ENCODE peak calls at places on chromosome 15, in seven cellular contexts. One of them, this sample, is unnamed.

GRCh38 chr15:50049871-50050270 is 69.2 kb downstream of the ATP8B4 start:
- DNase-seq in thoracic aorta: no peak
- DNase-seq in endothelial cell of umbilical vein: no peak
- DNase-seq in GM23248: peak
- DNase-seq in lung: no peak
- DNase-seq in uterus: no peak
- DNase-seq in DND-41: no peak
- DNase-seq in this sample: no peak

GRCh38 chr15:69578792-69579587 is 126.4 kb downstream of the RPLP1 start:
- DNase-seq in thoracic aorta: peak
- DNase-seq in endothelial cell of umbilical vein: peak
- DNase-seq in GM23248: no peak
- DNase-seq in lung: peak
- DNase-seq in uterus: no peak
- DNase-seq in DND-41: no peak
- DNase-seq in this sample: no peak

GRCh38 chr15:62153228-62153627 is 11.9 kb downstream of the C2CD4B start:
- DNase-seq in thoracic aorta: no peak
- DNase-seq in endothelial cell of umbilical vein: no peak
- DNase-seq in GM23248: peak
- DNase-seq in lung: no peak
- DNase-seq in uterus: no peak
- DNase-seq in DND-41: no peak
- DNase-seq in this sample: no peak

GRCh38 chr15:100942656-100943055 is 23.5 kb downstream of the LRRK1 start:
- DNase-seq in thoracic aorta: no peak
- DNase-seq in endothelial cell of umbilical vein: no peak
- DNase-seq in GM23248: no peak
- DNase-seq in lung: no peak
- DNase-seq in uterus: no peak
- DNase-seq in DND-41: no peak
- DNase-seq in this sample: no peak

GRCh38 chr15:50544368-50544767 is 2.1 kb downstream of the USP50 start:
- DNase-seq in thoracic aorta: no peak
- DNase-seq in endothelial cell of umbilical vein: no peak
- DNase-seq in GM23248: no peak
- DNase-seq in lung: no peak
- DNase-seq in uterus: no peak
- DNase-seq in DND-41: no peak
- DNase-seq in this sample: no peak

GRCh38 chr15:62739082-62739481 is 303.5 kb upstream of the TPM1 start:
- DNase-seq in thoracic aorta: no peak
- DNase-seq in endothelial cell of umbilical vein: no peak
- DNase-seq in GM23248: peak
- DNase-seq in lung: no peak
- DNase-seq in uterus: no peak
- DNase-seq in DND-41: no peak
- DNase-seq in this sample: no peak

GRCh38 chr15:55289011-55289572 is 521 bp downstream of the RAB27A start:
- DNase-seq in thoracic aorta: no peak
- DNase-seq in endothelial cell of umbilical vein: peak
- DNase-seq in GM23248: peak
- DNase-seq in lung: peak
- DNase-seq in uterus: peak
- DNase-seq in DND-41: peak
- DNase-seq in this sample: peak

GRCh38 chr15:58434334-58434888 is 2.6 kb downstream of the LIPC start:
- DNase-seq in thoracic aorta: no peak
- DNase-seq in endothelial cell of umbilical vein: no peak
- DNase-seq in GM23248: no peak
- DNase-seq in lung: no peak
- DNase-seq in uterus: no peak
- DNase-seq in DND-41: no peak
- DNase-seq in this sample: no peak

GRCh38 chr15:33671456-33671855 is 296.8 kb upstream of the CHRM5 start:
- DNase-seq in thoracic aorta: no peak
- DNase-seq in endothelial cell of umbilical vein: no peak
- DNase-seq in GM23248: no peak
- DNase-seq in lung: no peak
- DNase-seq in uterus: no peak
- DNase-seq in DND-41: no peak
- DNase-seq in this sample: no peak

GRCh38 chr15:44545934-44546802 is 9.2 kb downstream of the EIF3J start:
- DNase-seq in thoracic aorta: no peak
- DNase-seq in endothelial cell of umbilical vein: peak
- DNase-seq in GM23248: peak
- DNase-seq in lung: no peak
- DNase-seq in uterus: no peak
- DNase-seq in DND-41: no peak
- DNase-seq in this sample: peak

GRCh38 chr15:77611767-77612166 is 20.9 kb downstream of the LINGO1 start:
- DNase-seq in thoracic aorta: no peak
- DNase-seq in endothelial cell of umbilical vein: no peak
- DNase-seq in GM23248: no peak
- DNase-seq in lung: no peak
- DNase-seq in uterus: no peak
- DNase-seq in DND-41: no peak
- DNase-seq in this sample: no peak

GRCh38 chr15:98776607-98777281 is 128.4 kb downstream of the IGF1R start:
- DNase-seq in thoracic aorta: no peak
- DNase-seq in endothelial cell of umbilical vein: no peak
- DNase-seq in GM23248: peak
- DNase-seq in lung: peak
- DNase-seq in uterus: no peak
- DNase-seq in DND-41: peak
- DNase-seq in this sample: no peak

GRCh38 chr15:88636039-88636438 is 2.8 kb upstream of the ISG20 start:
- DNase-seq in thoracic aorta: no peak
- DNase-seq in endothelial cell of umbilical vein: no peak
- DNase-seq in GM23248: no peak
- DNase-seq in lung: peak
- DNase-seq in uterus: no peak
- DNase-seq in DND-41: no peak
- DNase-seq in this sample: peak

GRCh38 chr15:43433160-43433559 is 59.8 kb downstream of the TP53BP1 start:
- DNase-seq in thoracic aorta: no peak
- DNase-seq in endothelial cell of umbilical vein: no peak
- DNase-seq in GM23248: peak
- DNase-seq in lung: no peak
- DNase-seq in uterus: no peak
- DNase-seq in DND-41: no peak
- DNase-seq in this sample: no peak

GRCh38 chr15:71252036-71252898 is 137.0 kb downstream of the THSD4 start:
- DNase-seq in thoracic aorta: no peak
- DNase-seq in endothelial cell of umbilical vein: peak
- DNase-seq in GM23248: peak
- DNase-seq in lung: no peak
- DNase-seq in uterus: peak
- DNase-seq in DND-41: no peak
- DNase-seq in this sample: no peak

GRCh38 chr15:96207377-96208006 is 123.0 kb upstream of the NR2F2 start:
- DNase-seq in thoracic aorta: no peak
- DNase-seq in endothelial cell of umbilical vein: no peak
- DNase-seq in GM23248: no peak
- DNase-seq in lung: no peak
- DNase-seq in uterus: no peak
- DNase-seq in DND-41: no peak
- DNase-seq in this sample: no peak

GRCh38 chr15:60408438-60409105 is 10.8 kb upstream of the ANXA2 start:
- DNase-seq in thoracic aorta: no peak
- DNase-seq in endothelial cell of umbilical vein: peak
- DNase-seq in GM23248: peak
- DNase-seq in lung: no peak
- DNase-seq in uterus: no peak
- DNase-seq in DND-41: no peak
- DNase-seq in this sample: no peak

GRCh38 chr15:85514413-85514812 is 134.0 kb downstream of the AKAP13 start:
- DNase-seq in thoracic aorta: no peak
- DNase-seq in endothelial cell of umbilical vein: no peak
- DNase-seq in GM23248: no peak
- DNase-seq in lung: no peak
- DNase-seq in uterus: no peak
- DNase-seq in DND-41: no peak
- DNase-seq in this sample: no peak

GRCh38 chr15:29859981-29860745 is 37.9 kb upstream of the TJP1 start:
- DNase-seq in thoracic aorta: no peak
- DNase-seq in endothelial cell of umbilical vein: no peak
- DNase-seq in GM23248: peak
- DNase-seq in lung: no peak
- DNase-seq in uterus: no peak
- DNase-seq in DND-41: no peak
- DNase-seq in this sample: no peak

GRCh38 chr15:40511472-40512133 is 40.8 kb downstream of the CHST14 start:
- DNase-seq in thoracic aorta: no peak
- DNase-seq in endothelial cell of umbilical vein: peak
- DNase-seq in GM23248: peak
- DNase-seq in lung: peak
- DNase-seq in uterus: peak
- DNase-seq in DND-41: no peak
- DNase-seq in this sample: no peak
- H3K27ac ChIP-seq in thoracic aorta: no peak
- H3K27ac ChIP-seq in endothelial cell of umbilical vein: no peak
- H3K27ac ChIP-seq in GM23248: no peak
- H3K27ac ChIP-seq in lung: no peak
- H3K27ac ChIP-seq in uterus: no peak
- H3K27ac ChIP-seq in DND-41: no peak
- H3K27ac ChIP-seq in this sample: no peak

GRCh38 chr15:39227001-39227400 is 353.9 kb upstream of the THBS1 start:
- DNase-seq in thoracic aorta: no peak
- DNase-seq in endothelial cell of umbilical vein: no peak
- DNase-seq in GM23248: no peak
- DNase-seq in lung: no peak
- DNase-seq in uterus: no peak
- DNase-seq in DND-41: no peak
- DNase-seq in this sample: no peak

GRCh38 chr15:39230917-39231285 is 350.0 kb upstream of the THBS1 start:
- DNase-seq in thoracic aorta: no peak
- DNase-seq in endothelial cell of umbilical vein: no peak
- DNase-seq in GM23248: no peak
- DNase-seq in lung: no peak
- DNase-seq in uterus: no peak
- DNase-seq in DND-41: no peak
- DNase-seq in this sample: no peak

GRCh38 chr15:39228889-39229288 is 352.0 kb upstream of the THBS1 start:
- DNase-seq in thoracic aorta: no peak
- DNase-seq in endothelial cell of umbilical vein: no peak
- DNase-seq in GM23248: no peak
- DNase-seq in lung: no peak
- DNase-seq in uterus: no peak
- DNase-seq in DND-41: no peak
- DNase-seq in this sample: no peak

GRCh38 chr15:39232512-39232911 is 348.4 kb upstream of the THBS1 start:
- DNase-seq in thoracic aorta: no peak
- DNase-seq in endothelial cell of umbilical vein: no peak
- DNase-seq in GM23248: peak
- DNase-seq in lung: no peak
- DNase-seq in uterus: no peak
- DNase-seq in DND-41: no peak
- DNase-seq in this sample: no peak

DNA sequence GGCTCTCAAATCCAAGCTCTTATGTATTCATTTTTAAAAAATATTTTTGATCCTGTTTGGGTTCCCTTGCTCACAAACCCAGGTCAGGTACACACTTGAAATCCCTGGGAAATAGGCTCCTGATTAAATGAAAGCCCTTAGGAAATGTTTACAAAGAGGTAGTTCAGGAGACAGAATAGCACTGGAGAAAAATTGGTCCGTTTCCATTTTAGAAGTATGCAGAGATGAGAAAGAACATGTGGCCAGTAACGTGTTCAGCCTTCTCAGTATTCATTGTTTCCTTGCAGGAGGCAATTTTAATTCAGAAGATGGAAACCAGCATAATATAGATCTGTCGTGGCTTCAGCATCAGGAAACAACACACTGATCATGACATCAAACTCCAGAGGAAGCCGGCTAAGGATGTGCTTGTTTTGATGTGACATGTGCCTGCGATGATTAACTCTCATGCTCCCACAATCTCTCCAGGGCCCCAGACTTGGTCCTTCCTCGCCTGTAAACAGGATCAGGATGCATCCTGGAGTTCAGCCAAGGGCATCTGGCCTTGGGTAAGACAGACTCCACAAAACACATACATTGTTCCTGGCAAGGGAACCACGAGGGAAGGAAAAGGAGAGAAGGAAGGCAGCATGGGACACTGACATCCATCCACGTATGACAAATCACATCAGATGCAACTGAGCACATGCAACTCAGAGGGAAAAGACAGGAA is 350.5 kb upstream of the THBS1 start:
- DNase-seq in thoracic aorta: no peak
- DNase-seq in endothelial cell of umbilical vein: peak
- DNase-seq in GM23248: no peak
- DNase-seq in lung: no peak
- DNase-seq in uterus: no peak
- DNase-seq in DND-41: no peak
- DNase-seq in this sample: no peak
- H3K27ac ChIP-seq in thoracic aorta: no peak
- H3K27ac ChIP-seq in endothelial cell of umbilical vein: peak
- H3K27ac ChIP-seq in GM23248: no peak
- H3K27ac ChIP-seq in lung: no peak
- H3K27ac ChIP-seq in uterus: peak
- H3K27ac ChIP-seq in DND-41: no peak
- H3K27ac ChIP-seq in this sample: no peak

DNA sequence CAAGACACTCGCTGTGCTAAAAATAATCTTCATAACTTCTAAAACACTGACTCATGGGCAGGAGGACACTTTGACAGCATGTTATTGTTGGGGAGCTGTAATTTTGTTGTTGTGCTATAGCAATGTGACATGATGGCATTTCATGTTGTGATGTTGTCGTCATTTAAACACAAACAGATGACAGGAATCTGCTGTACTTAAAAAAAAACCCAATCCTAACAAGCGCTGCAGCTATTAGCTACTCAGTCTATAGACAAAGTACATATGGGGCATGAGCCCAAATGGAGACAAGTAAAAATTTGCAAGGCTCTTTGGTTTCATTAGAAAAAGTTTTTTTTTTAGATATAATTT is 828 bp upstream of the ATOSA start:
- DNase-seq in thoracic aorta: no peak
- DNase-seq in endothelial cell of umbilical vein: peak
- DNase-seq in GM23248: peak
- DNase-seq in lung: no peak
- DNase-seq in uterus: no peak
- DNase-seq in DND-41: no peak
- DNase-seq in this sample: no peak
- H3K27ac ChIP-seq in thoracic aorta: peak
- H3K27ac ChIP-seq in endothelial cell of umbilical vein: no peak
- H3K27ac ChIP-seq in GM23248: peak
- H3K27ac ChIP-seq in lung: peak
- H3K27ac ChIP-seq in uterus: peak
- H3K27ac ChIP-seq in DND-41: no peak
- H3K27ac ChIP-seq in this sample: no peak

DNA sequence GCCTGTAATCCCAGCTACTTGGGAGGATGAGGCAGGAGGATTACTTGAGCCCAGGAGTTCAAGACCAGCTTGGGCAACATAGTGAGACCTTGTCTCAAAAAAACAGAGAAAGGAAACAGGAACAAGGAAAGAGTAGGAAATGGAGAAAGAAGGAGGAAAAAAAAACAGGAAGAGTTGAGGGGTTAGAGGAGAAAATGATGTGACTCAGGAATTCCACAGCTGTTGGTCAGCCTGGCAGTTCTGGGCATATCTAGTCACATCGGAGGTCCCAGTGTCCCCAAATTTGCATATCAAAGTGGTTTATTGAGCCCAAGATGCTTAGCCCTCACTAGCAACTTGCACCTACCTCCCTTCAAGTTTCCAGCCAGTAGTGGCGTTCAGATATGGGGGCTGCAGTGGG is 18.8 kb upstream of the JMJD7 start:
- DNase-seq in thoracic aorta: no peak
- DNase-seq in endothelial cell of umbilical vein: no peak
- DNase-seq in GM23248: peak
- DNase-seq in lung: no peak
- DNase-seq in uterus: no peak
- DNase-seq in DND-41: no peak
- DNase-seq in this sample: no peak
- H3K27ac ChIP-seq in thoracic aorta: no peak
- H3K27ac ChIP-seq in endothelial cell of umbilical vein: no peak
- H3K27ac ChIP-seq in GM23248: no peak
- H3K27ac ChIP-seq in lung: no peak
- H3K27ac ChIP-seq in uterus: no peak
- H3K27ac ChIP-seq in DND-41: no peak
- H3K27ac ChIP-seq in this sample: no peak